ENCODE peak calls at places on chromosomes 11 and 22, in nine cellular contexts. S is CD8-positive, alpha-beta T cell; Y is testis; T is upper lobe of right lung; U is H9; A is stomach; L is fibroblast of the aortic adventitia; Q is ovary; X is MCF 10A. V is an unnamed sample.

GRCh38 chr22:22857607-22858558 is 29.7 kb upstream of the IGLL5 start:
- DNase-seq in S (no peak), Y (no peak), T (no peak), U (no peak), A (no peak), L (no peak), Q (no peak), X (no peak), V (no peak)

GRCh38 chr11:14306481-14306880 is 52.5 kb downstream of the RRAS2 start:
- DNase-seq in S (no peak), Y (no peak), T (no peak), U (peak; percentile 45), A (no peak), L (no peak), Q (no peak), X (no peak), V (no peak)

GRCh38 chr11:61744609-61745156 is 7.8 kb upstream of the MYRF start:
- DNase-seq in S (no peak), Y (no peak), T (no peak), U (no peak), A (no peak), L (no peak), Q (no peak), X (no peak), V (no peak)

GRCh38 chr11:74783241-74783871 is 34.7 kb downstream of the RNF169 start:
- DNase-seq in S (no peak), Y (no peak), T (no peak), U (no peak), A (no peak), L (peak; percentile 62), Q (no peak), X (peak; percentile 1), V (no peak)

GRCh38 chr11:110972640-110973039 is 260.4 kb upstream of the ARHGAP20 start:
- DNase-seq in S (no peak), Y (no peak), T (no peak), U (no peak), A (no peak), L (peak; percentile 91), Q (no peak), X (peak; percentile 80), V (no peak)

GRCh38 chr11:86551286-86551685 is 121.1 kb downstream of the ME3 start:
- DNase-seq in S (no peak), Y (no peak), T (no peak), U (no peak), A (no peak), L (peak; percentile 98), Q (no peak), X (peak; percentile 82), V (no peak)

GRCh38 chr11:119373917-119374631 is 7.4 kb downstream of the USP2 start:
- DNase-seq in S (no peak), Y (peak; percentile 87), T (peak; percentile 82), U (peak; percentile 88), A (peak; percentile 83), L (peak; percentile 80), Q (peak; percentile 63), X (peak; percentile 81), V (no peak)

GRCh38 chr11:64892838-64893193 is 14.4 kb upstream of the EHD1 start:
- DNase-seq in S (no peak), Y (no peak), T (no peak), U (no peak), A (no peak), L (no peak), Q (no peak), X (no peak), V (no peak)

GRCh38 chr11:133992121-133992520 is 35.4 kb upstream of the IGSF9B start:
- DNase-seq in S (no peak), Y (no peak), T (no peak), U (no peak), A (no peak), L (no peak), Q (no peak), X (peak; percentile 14), V (no peak)

GRCh38 chr11:35914824-35915223 is 29.0 kb upstream of the LDLRAD3 start:
- DNase-seq in S (no peak), Y (no peak), T (no peak), U (no peak), A (no peak), L (no peak), Q (no peak), X (no peak), V (no peak)

GRCh38 chr22:42978453-42979103 is 36.4 kb downstream of the PACSIN2 start:
- DNase-seq in S (no peak), Y (no peak), T (no peak), U (no peak), A (no peak), L (peak; percentile 96), Q (no peak), X (peak; percentile 66), V (no peak)

GRCh38 chr22:46641829-46642266 is 21.7 kb downstream of the GRAMD4 start:
- DNase-seq in S (no peak), Y (no peak), T (no peak), U (no peak), A (no peak), L (peak; percentile 38), Q (no peak), X (no peak), V (no peak)

GRCh38 chr11:91141655-91142054 is 918.8 kb upstream of the CHORDC1 start:
- DNase-seq in S (no peak), Y (no peak), T (no peak), U (no peak), A (no peak), L (no peak), Q (no peak), X (no peak), V (no peak)

GRCh38 chr11:32447252-32447651 is 11.9 kb upstream of the WT1 start:
- DNase-seq in S (no peak), Y (no peak), T (no peak), U (no peak), A (no peak), L (no peak), Q (no peak), X (no peak), V (no peak)

GRCh38 chr11:32451808-32452207 is 16.5 kb upstream of the WT1 start:
- DNase-seq in S (no peak), Y (peak; percentile 66), T (no peak), U (no peak), A (no peak), L (peak; percentile 50), Q (no peak), X (peak; percentile 27), V (no peak)

GRCh38 chr11:32450372-32450771 is 15.0 kb upstream of the WT1 start:
- DNase-seq in S (no peak), Y (no peak), T (no peak), U (no peak), A (peak; percentile 5), L (no peak), Q (no peak), X (no peak), V (no peak)

GRCh38 chr11:32446227-32446626 is 10.9 kb upstream of the WT1 start:
- DNase-seq in S (no peak), Y (no peak), T (no peak), U (no peak), A (no peak), L (no peak), Q (no peak), X (no peak), V (no peak)

GRCh38 chr11:32448232-32448631 is 12.9 kb upstream of the WT1 start:
- DNase-seq in S (no peak), Y (no peak), T (no peak), U (no peak), A (peak; percentile 16), L (peak; percentile 18), Q (no peak), X (peak; percentile 54), V (no peak)
- TF ChIP-seq CTCF in S (no peak), Y (no peak), T (no peak), U (peak; percentile 70), A (no peak), L (peak; percentile 21), Q (no peak), X (no peak), V (no peak)

DNA sequence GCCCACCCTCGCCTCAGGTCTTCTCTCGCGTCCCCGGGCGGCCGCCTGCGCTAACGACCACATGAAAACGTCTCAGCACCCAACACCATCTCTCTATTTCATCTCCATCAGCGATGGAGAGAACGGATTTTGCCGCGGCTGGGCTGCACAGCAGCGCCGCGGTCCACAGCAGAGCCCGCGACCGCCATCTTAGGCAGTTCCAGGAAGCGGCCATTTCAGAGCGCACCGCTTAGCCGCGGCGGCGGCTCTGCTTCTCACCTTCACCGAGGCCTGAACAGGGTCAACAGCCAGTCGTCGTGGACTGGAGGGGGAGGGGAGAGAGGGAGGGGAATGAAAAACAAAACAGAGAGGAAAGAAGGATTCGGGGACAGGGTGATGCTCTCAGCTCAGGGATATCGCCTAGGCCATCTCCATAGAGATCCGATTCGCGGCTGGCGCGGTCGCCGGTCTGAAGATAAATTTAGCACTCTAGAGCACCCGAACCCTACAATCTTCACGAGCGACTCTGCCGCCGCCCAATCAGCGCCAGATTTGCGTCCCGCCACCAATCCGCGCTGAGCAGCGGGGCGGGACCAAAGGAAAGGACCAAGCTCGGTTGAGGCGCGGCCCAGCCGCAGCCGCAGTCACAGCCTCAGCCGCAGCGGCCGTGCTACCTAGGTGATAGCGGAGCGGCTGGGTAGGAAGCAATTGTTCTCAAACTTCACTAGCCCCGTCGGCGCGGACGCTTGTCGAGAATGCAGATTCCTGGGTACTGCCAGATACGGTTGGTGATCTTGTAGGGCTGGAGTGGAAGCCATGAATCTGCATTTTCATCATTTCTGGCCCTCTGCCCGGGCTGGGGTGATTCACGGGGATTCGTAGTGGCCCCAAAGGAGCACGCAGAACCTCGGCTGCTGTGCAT is at the start of gene ZBED5:
- DNase-seq in S (peak; percentile 94), Y (peak; percentile 99), T (peak; percentile 99), U (peak; percentile 98), A (peak; percentile 99), L (peak; percentile 97), Q (peak; percentile 98), X (peak; percentile 97), V (peak; percentile 98)
- TF ChIP-seq CTCF in S (no peak), Y (no peak), T (peak; percentile 34), U (peak; percentile 18), A (peak; percentile 9), L (no peak), Q (peak; percentile 43), X (no peak), V (no peak)

DNA sequence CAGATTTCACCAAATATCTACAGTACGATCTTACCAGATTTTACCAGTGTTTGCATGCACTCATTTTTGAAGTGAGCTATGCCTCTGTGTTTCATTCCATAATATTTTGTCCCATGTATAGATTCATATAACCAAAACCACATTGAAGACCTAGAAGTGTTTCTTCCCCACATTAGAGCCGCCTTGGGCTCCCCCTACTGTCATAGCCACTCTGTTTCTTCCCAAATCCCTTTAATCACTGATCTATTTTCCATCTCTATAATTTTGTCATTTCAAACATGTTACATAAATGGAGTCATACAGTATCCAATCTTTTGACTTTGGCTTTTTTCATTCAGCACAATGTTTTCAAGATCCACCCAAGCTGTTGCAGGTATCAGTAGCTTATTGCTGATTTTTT is 12.7 kb downstream of the MRGPRX3 start:
- DNase-seq in S (no peak), Y (no peak), T (no peak), U (no peak), A (no peak), L (peak; percentile 4), Q (no peak), X (no peak), V (no peak)
- TF ChIP-seq CTCF in S (no peak), Y (no peak), T (no peak), U (peak; percentile 65), A (no peak), L (peak; percentile 43), Q (no peak), X (no peak), V (peak; percentile 42)

DNA sequence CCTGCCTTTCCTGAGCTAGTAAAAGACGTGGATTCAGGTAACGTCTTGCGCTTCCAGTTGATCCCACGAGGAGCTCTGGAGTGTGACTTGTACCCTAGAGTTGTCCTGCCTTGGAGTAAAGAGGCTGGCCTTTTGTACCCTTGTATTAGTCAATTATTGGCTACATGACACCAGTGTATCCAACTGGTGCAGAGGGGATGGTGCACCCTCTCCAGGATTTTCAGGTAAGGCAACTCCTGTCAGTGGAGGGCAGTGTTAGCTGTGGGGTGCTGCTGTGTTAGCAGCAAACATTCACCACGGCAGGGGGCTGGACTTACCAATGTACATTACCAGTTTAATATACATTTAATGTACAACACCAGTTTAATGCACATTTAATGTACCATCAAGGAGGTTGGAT is 233.5 kb downstream of the MIAT start:
- DNase-seq in S (no peak), Y (no peak), T (no peak), U (no peak), A (no peak), L (no peak), Q (no peak), X (no peak), V (no peak)
- TF ChIP-seq CTCF in S (no peak), Y (no peak), T (no peak), U (peak; percentile 44), A (no peak), L (no peak), Q (no peak), X (no peak), V (peak; percentile 31)

V was measured in osteocyte.